ENCODE peak calls at places on chromosomes 3 and 15, in seven cellular contexts. M is GM23248, Q is ovary, Y is stomach, K is K562, W is tibial nerve, D is upper lobe of right lung. A is an unnamed sample. For H3K27me3, the result is how much of the 10 kb centered on the place peaks cover.

GRCh38 chr3:186525369-186526255 is 18.6 kb downstream of the CRYGS start:
- DNase-seq in Y (no peak), D (no peak), M (no peak), Q (no peak), K (no peak), W (no peak), A (no peak)

GRCh38 chr15:94607176-94607654 is 375.9 kb downstream of the MCTP2 start:
- DNase-seq in Y (no peak), K (no peak), Q (peak), W (peak), D (no peak), M (no peak), A (no peak)

GRCh38 chr3:177435301-177435700 is 238.0 kb upstream of the TBL1XR1 start:
- DNase-seq in M (no peak), Q (no peak), Y (no peak), W (no peak), D (no peak), K (no peak), A (no peak)

GRCh38 chr3:148880681-148881080 is 15.6 kb downstream of the CPA3 start:
- DNase-seq in Q (no peak), M (no peak), W (no peak), D (no peak), K (no peak), Y (no peak), A (no peak)

GRCh38 chr15:59456114-59456513 is 18.1 kb downstream of the FAM81A start:
- DNase-seq in W (no peak), Y (peak), Q (no peak), M (no peak), K (no peak), D (peak), A (peak)

GRCh38 chr3:169350228-169350627 is 313.3 kb downstream of the MECOM start:
- DNase-seq in Q (no peak), K (no peak), M (no peak), Y (no peak), W (no peak), D (no peak), A (no peak)

GRCh38 chr3:9810357-9810726 is 280 bp downstream of the TTLL3 start:
- DNase-seq in K (no peak), W (no peak), Q (peak), D (no peak), Y (no peak), M (peak), A (no peak)

GRCh38 chr15:62436235-62436634 is 271.1 kb upstream of the C2CD4B start:
- DNase-seq in W (no peak), D (no peak), M (no peak), Q (no peak), Y (no peak), K (no peak), A (no peak)

GRCh38 chr3:194521514-194522260 is 34.9 kb upstream of the ATP13A3 start:
- DNase-seq in M (peak), D (no peak), K (no peak), W (no peak), Y (no peak), Q (no peak), A (no peak)

GRCh38 chr15:89406756-89407650 is 72.4 kb upstream of the POLG start:
- DNase-seq in Q (no peak), M (peak), K (no peak), D (no peak), Y (no peak), W (no peak), A (no peak)

GRCh38 chr15:59838900-59839299 is 149.8 kb upstream of the BNIP2 start:
- DNase-seq in D (no peak), Y (no peak), W (no peak), K (no peak), Q (no peak), M (no peak), A (no peak)

GRCh38 chr3:32596926-32597369 is 26.3 kb upstream of the DYNC1LI1 start:
- DNase-seq in Y (no peak), M (no peak), W (no peak), D (no peak), K (no peak), Q (no peak), A (no peak)

GRCh38 chr3:194250104-194251002 is 100.8 kb downstream of the CPN2 start:
- DNase-seq in D (no peak), Y (peak), M (peak), K (no peak), Q (peak), W (peak), A (no peak)

GRCh38 chr15:68795298-68795848 is 25.3 kb downstream of the ANP32A start:
- DNase-seq in W (peak), Y (peak), D (peak), M (peak), Q (peak), K (no peak), A (peak)

GRCh38 chr3:77553240-77553639 is 513.3 kb downstream of the ROBO2 start:
- DNase-seq in Y (no peak), W (no peak), Q (no peak), D (no peak), M (no peak), K (no peak), A (no peak)

GRCh38 chr15:48355377-48355776 is 24.1 kb downstream of the DUT start:
- DNase-seq in K (no peak), M (peak), D (no peak), Q (no peak), Y (no peak), W (no peak), A (no peak)

GRCh38 chr15:86162172-86162591 is 82.5 kb downstream of the AGBL1 start:
- DNase-seq in M (no peak), W (no peak), Q (no peak), Y (no peak), D (no peak), K (no peak), A (no peak)

GRCh38 chr15:70033529-70034140 is 64.1 kb downstream of the TLE3 start:
- DNase-seq in Y (no peak), W (no peak), K (no peak), Q (no peak), D (no peak), M (peak), A (no peak)

GRCh38 chr15:29674661-29675533 is 147.4 kb downstream of the TJP1 start:
- DNase-seq in D (peak), M (peak), Y (peak), K (peak), W (no peak), Q (no peak), A (peak)

GRCh38 chr3:99413504-99413903 is 224.9 kb upstream of the COL8A1 start:
- DNase-seq in Y (no peak), D (no peak), W (no peak), K (no peak), Q (no peak), M (peak), A (no peak)

GRCh38 chr3:171018151-171018935 is 8.2 kb downstream of the SLC2A2 start:
- DNase-seq in M (peak), W (no peak), Y (no peak), Q (no peak), K (no peak), D (no peak), A (no peak)

GRCh38 chr15:65184305-65184943 is 718 bp downstream of the CLPX start:
- DNase-seq in W (peak), Y (peak), Q (peak), D (peak), K (peak), M (peak), A (peak)

DNA sequence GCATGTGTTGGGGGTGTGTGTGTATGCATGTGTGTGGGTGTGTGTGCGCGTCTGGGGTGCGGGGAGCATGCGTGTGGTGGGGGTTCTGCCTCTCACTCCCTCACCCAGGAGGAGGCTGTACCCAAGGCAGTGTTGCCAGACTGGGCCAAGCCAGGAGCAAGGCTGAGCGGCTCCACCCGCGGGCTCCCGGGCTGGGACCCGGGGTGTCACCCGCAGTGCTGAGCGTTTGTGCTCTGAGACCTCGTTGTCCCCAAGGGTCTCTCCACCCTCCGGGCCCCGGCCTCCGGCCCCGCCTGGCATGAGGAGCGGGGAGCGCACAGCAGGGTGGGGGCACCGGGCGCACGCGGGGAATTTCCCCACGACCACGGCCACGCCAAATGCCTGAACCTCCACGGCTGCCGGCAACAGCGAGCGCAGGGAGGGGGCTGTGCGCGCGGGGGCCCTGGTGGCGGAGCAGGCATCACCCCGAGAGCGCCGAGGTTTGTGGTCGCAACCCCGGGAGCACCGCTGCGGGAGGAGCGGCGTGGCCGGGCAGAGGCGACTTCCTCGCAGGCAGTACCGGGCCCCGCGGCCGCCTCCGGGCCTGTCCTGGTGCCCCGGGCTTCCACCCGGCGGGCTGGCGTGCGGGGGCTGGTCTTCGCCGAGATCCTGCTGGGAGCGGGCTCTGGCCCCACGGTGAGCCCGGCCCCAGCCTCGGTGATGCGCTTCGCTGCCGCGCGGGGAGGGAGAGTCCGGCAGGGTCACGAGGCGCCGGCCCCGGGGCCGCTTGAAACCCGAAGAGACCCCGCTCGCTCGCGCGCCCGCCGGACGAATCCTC is 7.4 kb upstream of the OCA2 start:
- DNase-seq in Y (no peak), W (no peak), M (peak), Q (no peak), K (no peak), D (peak), A (peak)
- H3K27me3 ChIP-seq in Y (under half), W (under half), M (under half), Q (under half), K (under half), D (under half), A (under half)

GRCh38 chr15:73865904-73866303 is 7.5 kb upstream of the TBC1D21 start:
- DNase-seq in M (no peak), W (no peak), Y (peak), K (no peak), Q (no peak), D (no peak), A (no peak)

GRCh38 chr15:73866881-73867410 is 6.4 kb upstream of the TBC1D21 start:
- DNase-seq in D (no peak), Q (no peak), M (no peak), W (no peak), Y (no peak), K (peak), A (no peak)

GRCh38 chr15:73866481-73866880 is 6.9 kb upstream of the TBC1D21 start:
- DNase-seq in W (no peak), M (no peak), Q (no peak), D (no peak), K (no peak), Y (peak), A (no peak)

GRCh38 chr15:73867426-73867825 is 5.9 kb upstream of the TBC1D21 start:
- DNase-seq in Y (no peak), Q (no peak), D (no peak), M (no peak), W (no peak), K (no peak), A (no peak)

DNA sequence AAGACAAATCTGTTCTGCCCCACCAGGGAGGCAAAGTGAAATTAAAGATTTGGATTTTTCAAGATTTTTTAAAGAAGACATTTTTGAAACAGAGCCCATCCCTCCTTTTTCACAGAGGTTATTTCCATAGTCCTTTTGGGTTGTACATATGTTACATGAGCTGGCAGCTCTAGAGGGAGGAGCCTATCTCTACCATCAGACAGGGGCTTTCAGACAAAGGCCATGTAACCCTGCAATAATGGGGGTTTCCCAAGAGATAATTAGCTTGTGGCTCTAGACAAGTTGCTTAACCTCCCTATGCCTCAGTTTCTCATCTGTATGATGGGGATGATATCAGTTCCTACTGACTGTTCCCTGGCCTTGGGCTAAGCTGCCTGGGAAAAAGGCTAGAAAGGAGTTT is 8.0 kb upstream of the TBC1D21 start:
- DNase-seq in Q (no peak), D (no peak), W (no peak), M (no peak), Y (no peak), K (no peak), A (no peak)
- H3K27me3 ChIP-seq in Q (under half), D (under half), W (under half), M (half or more), Y (under half), K (under half), A (under half)

GRCh38 chr3:41363830-41364523 is 164.7 kb downstream of the CTNNB1 start:
- DNase-seq in Q (no peak), M (no peak), K (no peak), W (no peak), D (no peak), Y (no peak), A (no peak)
- H3K27me3 ChIP-seq in Q (under half), M (under half), K (under half), W (under half), D (under half), Y (under half), A (under half)

GRCh38 chr3:152269423-152270144 is 855 bp downstream of the MBNL1 start:
- DNase-seq in Q (peak), K (peak), Y (peak), M (peak), W (peak), D (no peak), A (peak)
- H3K27me3 ChIP-seq in Q (under half), K (under half), Y (under half), M (under half), W (under half), D (under half), A (under half)

A was measured in lower lobe of right lung.